ENCODE peak calls at places on chromosomes 3 and 15, in four cellular contexts. X is cardiac fibroblast, O is fibroblast of pulmonary artery, D is fibroblast of mammary gland. V is an unnamed sample.

GRCh38 chr15:95880630-95881029 is 449.9 kb upstream of the NR2F2 start:
- DNase-seq in X (no peak), O (no peak), D (peak), V (no peak)

GRCh38 chr3:195209836-195210551 is 61.0 kb downstream of the XXYLT1 start:
- DNase-seq in X (peak), O (peak), D (peak), V (peak)

GRCh38 chr15:95325763-95326688 is 1004.5 kb upstream of the NR2F2 start:
- DNase-seq in X (peak), O (peak), D (peak), V (peak)

GRCh38 chr3:100880072-100880471 is 113.1 kb downstream of the ABI3BP start:
- DNase-seq in X (peak), O (no peak), D (peak), V (no peak)

GRCh38 chr15:45441686-45442085 is 63.3 kb upstream of the GATM start:
- DNase-seq in X (no peak), O (no peak), D (no peak), V (no peak)

GRCh38 chr3:46489875-46490274 is 7.9 kb upstream of the RTP3 start:
- DNase-seq in X (peak), O (peak), D (peak), V (peak)

GRCh38 chr3:66795365-66795764 is 202.7 kb upstream of the KBTBD8 start:
- DNase-seq in X (peak), O (no peak), D (peak), V (peak)

GRCh38 chr15:32824777-32825176 is 107.0 kb downstream of the GREM1 start:
- DNase-seq in X (peak), O (peak), D (peak), V (peak)

GRCh38 chr15:75452364-75452967 is 976 bp upstream of the SIN3A start:
- DNase-seq in X (peak), O (peak), D (peak), V (peak)

GRCh38 chr15:70478251-70478990 is 284.9 kb downstream of the UACA start:
- DNase-seq in X (no peak), O (no peak), D (no peak), V (no peak)

GRCh38 chr15:72037321-72037720 is 80.6 kb downstream of the MYO9A start:
- DNase-seq in X (peak), O (no peak), D (peak), V (peak)

GRCh38 chr3:72683068-72683467 is 165.2 kb downstream of the SHQ1 start:
- DNase-seq in X (no peak), O (no peak), D (no peak), V (no peak)

GRCh38 chr15:39756806-39757522 is 25.7 kb downstream of the FSIP1 start:
- DNase-seq in X (peak), O (peak), D (peak), V (peak)

GRCh38 chr3:37904614-37905047 is 43.0 kb downstream of the CTDSPL start:
- DNase-seq in X (peak), O (peak), D (peak), V (peak)

GRCh38 chr3:66178206-66178605 is 42.6 kb upstream of the SLC25A26 start:
- DNase-seq in X (no peak), O (no peak), D (no peak), V (no peak)

GRCh38 chr3:148924572-148924971 is 59.5 kb downstream of the CPA3 start:
- DNase-seq in X (peak), O (peak), D (peak), V (peak)

GRCh38 chr3:153456831-153457545 is 295.0 kb downstream of the RAP2B start:
- DNase-seq in X (no peak), O (no peak), D (no peak), V (no peak)

GRCh38 chr3:153463895-153464294 is 301.9 kb downstream of the RAP2B start:
- DNase-seq in X (no peak), O (no peak), D (no peak), V (no peak)

GRCh38 chr3:153458881-153459280 is 296.9 kb downstream of the RAP2B start:
- DNase-seq in X (no peak), O (no peak), D (no peak), V (no peak)

GRCh38 chr3:153462550-153462949 is 300.5 kb downstream of the RAP2B start:
- DNase-seq in X (no peak), O (no peak), D (no peak), V (no peak)
- TF ChIP-seq CTCF in X (no peak), O (no peak), D (no peak), V (no peak)

DNA sequence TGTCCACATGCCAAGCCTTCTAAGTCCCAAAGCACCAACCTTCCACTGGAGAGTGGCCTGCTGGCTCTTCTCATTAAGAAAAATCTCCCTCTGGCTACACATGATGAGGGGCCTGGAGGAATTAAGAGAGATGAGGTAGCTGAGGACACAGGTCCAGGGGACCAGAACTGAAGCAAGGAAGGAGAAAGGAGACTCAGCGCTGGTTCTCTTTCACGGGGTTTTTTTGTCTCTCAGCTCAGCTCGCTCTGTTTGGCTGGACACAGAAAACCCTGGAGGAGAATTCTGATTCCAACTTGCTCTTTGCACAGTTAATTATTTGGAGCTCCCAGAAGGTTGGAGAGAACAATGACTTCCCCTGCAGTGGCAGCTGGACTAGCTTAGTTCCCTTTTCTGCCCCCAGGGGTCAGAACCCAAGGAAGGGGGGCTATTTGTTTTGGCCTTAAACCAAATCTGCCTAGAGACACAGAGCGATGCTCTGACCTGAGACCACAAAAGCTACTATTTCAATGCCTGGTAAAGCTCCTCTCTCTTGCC is 507.6 kb downstream of the FHIT start:
- DNase-seq in X (peak), O (no peak), D (no peak), V (peak)
- TF ChIP-seq CTCF in X (no peak), O (no peak), D (no peak), V (no peak)

GRCh38 chr3:24726423-24726822 is 231.8 kb upstream of the THRB start:
- DNase-seq in X (no peak), O (no peak), D (no peak), V (no peak)
- TF ChIP-seq CTCF in X (no peak), O (no peak), D (no peak), V (no peak)

GRCh38 chr3:141051641-141052569 is 758 bp downstream of the SPSB4 start:
- DNase-seq in X (peak), O (no peak), D (peak), V (peak)
- TF ChIP-seq CTCF in X (no peak), O (no peak), D (no peak), V (no peak)

DNA sequence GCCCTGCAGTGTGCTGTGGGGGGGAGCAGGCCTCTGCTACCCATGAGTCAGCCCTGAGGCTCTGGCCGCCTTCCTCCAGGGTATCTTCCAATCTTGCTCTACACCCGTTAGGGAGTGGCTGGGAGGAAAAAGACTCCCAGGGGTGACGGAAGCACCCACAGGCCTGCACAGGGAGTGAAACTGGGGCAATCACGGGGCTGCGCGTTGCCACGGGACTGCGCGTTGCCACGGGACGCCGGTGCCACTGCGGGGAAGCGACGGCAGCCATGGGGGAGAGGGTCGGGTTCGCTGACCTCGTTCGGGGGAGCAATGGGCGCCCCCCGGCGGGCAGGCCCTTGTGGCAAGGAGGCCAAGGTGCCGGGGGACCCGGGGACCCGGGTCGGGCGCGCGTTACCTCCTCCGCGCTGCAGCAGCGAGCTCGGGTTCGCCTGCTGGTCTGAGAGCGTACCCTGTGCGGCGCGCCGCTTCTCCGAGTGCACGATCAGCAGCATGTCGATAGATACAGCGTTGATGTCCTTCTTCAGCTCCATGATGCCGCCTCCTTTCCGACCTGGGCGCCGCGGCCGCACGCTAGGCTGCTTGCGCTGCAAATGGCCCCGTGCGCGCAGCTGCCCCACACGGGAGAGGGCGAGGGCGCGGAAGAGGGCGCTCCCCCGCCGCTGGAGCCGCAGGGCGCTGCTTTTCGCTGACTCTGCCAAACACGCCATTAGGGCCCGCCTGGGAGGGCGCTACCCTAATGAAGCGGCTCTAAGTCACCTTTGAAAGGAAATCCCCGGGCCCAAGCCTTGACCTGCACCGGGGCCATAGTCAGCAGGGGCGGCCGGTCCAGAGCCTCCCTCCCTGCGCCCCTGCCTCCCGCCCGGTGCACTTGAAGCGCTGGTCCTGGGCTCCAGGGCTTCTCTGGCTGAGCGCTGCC is at the start of gene KY:
- DNase-seq in X (peak), O (peak), D (peak), V (peak)
- TF ChIP-seq CTCF in X (no peak), O (peak), D (no peak), V (no peak)

V was measured in astrocyte of the spinal cord.